ENCODE peak calls at places on chromosomes 12 and 14, in seven cellular contexts. N, Z, C, I, S, G and A are unnamed samples.

GRCh38 chr12:2796187-2796663 is 1.5 kb downstream of the FKBP4 start:
- DNase-seq in Z (no peak), S (no peak), G (no peak), N (no peak), I (no peak), C (no peak), A (no peak)

GRCh38 chr12:19575307-19576243 is 136.3 kb downstream of the AEBP2 start:
- DNase-seq in N (peak), G (peak), S (no peak), Z (no peak), C (peak), I (no peak), A (no peak)

GRCh38 chr12:93982847-93983315 is 165.5 kb upstream of the PLXNC1 start:
- DNase-seq in Z (peak), I (peak), N (no peak), C (peak), S (no peak), G (no peak), A (no peak)

GRCh38 chr12:1619599-1619998 is 9.4 kb upstream of the WNT5B start:
- DNase-seq in N (no peak), Z (no peak), C (no peak), G (peak), S (no peak), I (peak), A (no peak)

GRCh38 chr12:67592228-67593011 is 56.1 kb upstream of the DYRK2 start:
- DNase-seq in N (no peak), S (no peak), I (no peak), G (no peak), C (peak), Z (no peak), A (no peak)

GRCh38 chr14:74875941-74876913 is at the start of gene PROX2:
- DNase-seq in S (peak), Z (no peak), C (no peak), G (no peak), N (no peak), I (peak), A (no peak)

GRCh38 chr12:41988715-41989114 is 156.0 kb downstream of the GXYLT1 start:
- DNase-seq in C (no peak), Z (no peak), S (no peak), G (no peak), N (no peak), I (no peak), A (no peak)

GRCh38 chr12:12445882-12446181 is 89.0 kb downstream of the BORCS5 start:
- DNase-seq in S (no peak), G (no peak), C (no peak), Z (no peak), I (no peak), N (no peak), A (no peak)

GRCh38 chr12:106582661-106583577 is at the start of gene RFX4:
- DNase-seq in N (no peak), G (no peak), C (peak), I (peak), S (peak), Z (peak), A (no peak)

GRCh38 chr14:88550078-88550477 is 4.7 kb downstream of the PTPN21 start:
- DNase-seq in N (no peak), Z (no peak), G (no peak), I (no peak), C (no peak), S (no peak), A (no peak)

GRCh38 chr12:106776897-106777296 is 2.4 kb downstream of the RIC8B start:
- DNase-seq in Z (no peak), I (no peak), S (no peak), C (no peak), N (no peak), G (no peak), A (no peak)

GRCh38 chr12:93322784-93323183 is 54.9 kb upstream of the NUDT4 start:
- DNase-seq in G (no peak), S (no peak), N (no peak), I (no peak), C (no peak), Z (no peak), A (no peak)

GRCh38 chr14:90301580-90302181 is 30.1 kb downstream of the NRDE2 start:
- DNase-seq in S (no peak), I (no peak), G (no peak), C (no peak), Z (no peak), N (no peak), A (no peak)

GRCh38 chr12:124498870-124499753 is 68.3 kb downstream of the NCOR2 start:
- DNase-seq in N (no peak), S (no peak), I (no peak), C (no peak), Z (no peak), G (no peak), A (no peak)

GRCh38 chr12:59076611-59077010 is 156.3 kb upstream of the LRIG3 start:
- DNase-seq in C (no peak), I (no peak), G (no peak), N (no peak), Z (no peak), S (no peak), A (no peak)

GRCh38 chr12:6547987-6548386 is 7.9 kb downstream of the IFFO1 start:
- DNase-seq in I (no peak), C (no peak), N (no peak), G (peak), Z (no peak), S (no peak), A (peak)

GRCh38 chr14:93832665-93833064 is 44.4 kb upstream of the PRIMA1 start:
- DNase-seq in Z (no peak), S (no peak), C (peak), N (no peak), G (peak), I (no peak), A (no peak)

GRCh38 chr12:1974812-1975211 is 29.4 kb downstream of the DCP1B start:
- DNase-seq in N (no peak), G (no peak), S (no peak), Z (no peak), I (no peak), C (no peak), A (no peak)

GRCh38 chr14:66082009-66082408 is 404.2 kb upstream of the CCDC196 start:
- DNase-seq in C (no peak), S (no peak), G (no peak), I (no peak), Z (no peak), N (peak), A (no peak)